ENCODE peak calls at places on chromosomes 2 and 18, in eight cellular contexts. T is RCC 7860; F is fibroblast of mammary gland; S is NCI-H774; W is esophagus squamous epithelium; N is NCI-H1694; Y is effector memory CD8-positive, alpha-beta T cell; J is heart left ventricle. D is an unnamed sample.

GRCh38 chr18:61129001-61129400 is 204.2 kb upstream of the CDH20 start:
- DNase-seq in T (no peak), F (no peak), S (no peak), W (no peak), N (no peak), Y (no peak), J (no peak), D (no peak)

GRCh38 chr2:191436368-191437055 is 191.3 kb downstream of the MYO1B start:
- DNase-seq in T (no peak), F (no peak), S (no peak), W (no peak), N (no peak), Y (no peak), J (no peak), D (no peak)

GRCh38 chr18:2917255-2918047 is 70.6 kb downstream of the EMILIN2 start:
- DNase-seq in T (no peak), F (no peak), S (no peak), W (no peak), N (no peak), Y (no peak), J (no peak), D (no peak)

GRCh38 chr2:101478561-101479001 is 3.7 kb upstream of the RFX8 start:
- DNase-seq in T (no peak), F (peak; percentile 68), S (no peak), W (no peak), N (no peak), Y (no peak), J (no peak), D (no peak)

GRCh38 chr2:14401838-14402237 is 230.7 kb upstream of the LRATD1 start:
- DNase-seq in T (no peak), F (no peak), S (peak; percentile 96), W (no peak), N (no peak), Y (no peak), J (no peak), D (no peak)

GRCh38 chr2:67215214-67215613 is 181.9 kb upstream of the ETAA1 start:
- DNase-seq in T (no peak), F (peak; percentile 62), S (no peak), W (no peak), N (peak; percentile 3), Y (no peak), J (no peak), D (peak; percentile 14)

GRCh38 chr2:130759906-130760753 is 4.8 kb downstream of the AMER3 start:
- DNase-seq in T (no peak), F (peak; percentile 13), S (no peak), W (no peak), N (peak; percentile 61), Y (no peak), J (no peak), D (no peak)

GRCh38 chr2:152251811-152252210 is 76.2 kb upstream of the STAM2 start:
- DNase-seq in T (no peak), F (no peak), S (no peak), W (no peak), N (no peak), Y (no peak), J (no peak), D (no peak)

GRCh38 chr2:157492189-157492773 is 48.4 kb upstream of the CYTIP start:
- DNase-seq in T (peak; percentile 35), F (peak; percentile 68), S (peak; percentile 66), W (no peak), N (peak; percentile 88), Y (peak; percentile 64), J (peak; percentile 52), D (no peak)

GRCh38 chr2:222452422-222452950 is 28.1 kb downstream of the SGPP2 start:
- DNase-seq in T (no peak), F (no peak), S (no peak), W (no peak), N (no peak), Y (no peak), J (no peak), D (no peak)

GRCh38 chr2:128314026-128314347 is 4.7 kb downstream of the HS6ST1 start:
- DNase-seq in T (no peak), F (no peak), S (no peak), W (no peak), N (no peak), Y (no peak), J (peak; percentile 8), D (no peak)

GRCh38 chr2:133169527-133169926 is 398.7 kb downstream of the NCKAP5 start:
- DNase-seq in T (no peak), F (no peak), S (no peak), W (no peak), N (no peak), Y (no peak), J (no peak), D (no peak)

GRCh38 chr2:188884552-188884951 is 89.6 kb upstream of the COL3A1 start:
- DNase-seq in T (no peak), F (peak; percentile 60), S (no peak), W (no peak), N (no peak), Y (no peak), J (no peak), D (no peak)

GRCh38 chr2:201344663-201345366 is 12.3 kb downstream of the FLACC1 start:
- DNase-seq in T (no peak), F (no peak), S (no peak), W (no peak), N (no peak), Y (no peak), J (no peak), D (no peak)

GRCh38 chr2:64262068-64262467 is 117.8 kb upstream of the PELI1 start:
- DNase-seq in T (peak; percentile 20), F (peak; percentile 76), S (no peak), W (no peak), N (no peak), Y (no peak), J (no peak), D (no peak)

GRCh38 chr18:3985030-3985429 is 470.1 kb downstream of the DLGAP1 start:
- DNase-seq in T (no peak), F (peak; percentile 32), S (no peak), W (no peak), N (no peak), Y (no peak), J (no peak), D (no peak)

GRCh38 chr18:47775961-47776360 is 154.5 kb downstream of the SMAD2 start:
- DNase-seq in T (no peak), F (peak; percentile 8), S (no peak), W (no peak), N (no peak), Y (no peak), J (no peak), D (no peak)

GRCh38 chr2:68251187-68251854 is 1.0 kb downstream of the PPP3R1 start:
- DNase-seq in T (peak; percentile 69), F (peak; percentile 79), S (peak; percentile 68), W (peak; percentile 15), N (peak; percentile 83), Y (peak; percentile 72), J (peak; percentile 71), D (no peak)

GRCh38 chr2:189091253-189091652 is 88.3 kb downstream of the COL5A2 start:
- DNase-seq in T (no peak), F (peak; percentile 26), S (no peak), W (no peak), N (no peak), Y (no peak), J (no peak), D (no peak)

GRCh38 chr2:167264380-167264779 is 376.1 kb downstream of the XIRP2 start:
- DNase-seq in T (peak; percentile 5), F (peak; percentile 13), S (no peak), W (no peak), N (no peak), Y (no peak), J (no peak), D (no peak)

GRCh38 chr2:37454851-37455762 is 110.7 kb downstream of the QPCT start:
- DNase-seq in T (no peak), F (peak; percentile 72), S (no peak), W (no peak), N (no peak), Y (no peak), J (no peak), D (no peak)

D was measured in AG04449.